ENCODE peak calls at places on chromosomes 6 and 20, in four cellular contexts. D, A, V and T are unnamed samples.

GRCh38 chr20:51914758-51915157 is 112.4 kb upstream of the SALL4 start:
- DNase-seq in D (no peak), A (peak), V (no peak), T (no peak)

GRCh38 chr6:142329486-142330113 is 27.8 kb downstream of the ADGRG6 start:
- DNase-seq in D (no peak), A (no peak), V (no peak), T (no peak)

GRCh38 chr20:50296450-50297375 is 106.1 kb downstream of the CEBPB start:
- DNase-seq in D (no peak), A (peak), V (peak), T (no peak)

GRCh38 chr20:33301192-33301930 is 18.3 kb downstream of the BPIFB1 start:
- DNase-seq in D (no peak), A (no peak), V (peak), T (peak)

GRCh38 chr6:25017932-25018581 is 82.3 kb upstream of the RIPOR2 start:
- DNase-seq in D (peak), A (peak), V (peak), T (peak)

GRCh38 chr6:107318100-107318736 is 141.1 kb downstream of the PDSS2 start:
- DNase-seq in D (no peak), A (peak), V (peak), T (peak)

GRCh38 chr6:111450087-111450486 is 32.9 kb downstream of the REV3L start:
- DNase-seq in D (no peak), A (no peak), V (no peak), T (no peak)

GRCh38 chr6:161010418-161010817 is 18.8 kb downstream of the MAP3K4 start:
- DNase-seq in D (no peak), A (no peak), V (peak), T (peak)

GRCh38 chr20:34637245-34638185 is 39.4 kb downstream of the PIGU start:
- DNase-seq in D (peak), A (no peak), V (peak), T (peak)

GRCh38 chr6:11692451-11693376 is 85.9 kb downstream of the ADTRP start:
- DNase-seq in D (no peak), A (no peak), V (no peak), T (no peak)

GRCh38 chr6:169866140-169866534 is 114.7 kb downstream of the ERMARD start:
- DNase-seq in D (no peak), A (peak), V (no peak), T (no peak)

GRCh38 chr20:62969179-62969760 is 16.8 kb downstream of the SLC17A9 start:
- DNase-seq in D (no peak), A (no peak), V (no peak), T (no peak)

GRCh38 chr6:683742-684440 is 9.0 kb downstream of the EXOC2 start:
- DNase-seq in D (no peak), A (no peak), V (peak), T (peak)

GRCh38 chr6:684831-685636 is 7.9 kb downstream of the EXOC2 start:
- DNase-seq in D (no peak), A (no peak), V (peak), T (peak)

GRCh38 chr6:680666-681374 is 12.1 kb downstream of the EXOC2 start:
- DNase-seq in D (no peak), A (no peak), V (no peak), T (no peak)

GRCh38 chr6:689223-689622 is 3.7 kb downstream of the EXOC2 start:
- DNase-seq in D (no peak), A (no peak), V (no peak), T (no peak)

GRCh38 chr6:686528-686927 is 6.4 kb downstream of the EXOC2 start:
- DNase-seq in D (no peak), A (no peak), V (no peak), T (peak)
- TF ChIP-seq CTCF in D (no peak), A (no peak), V (peak), T (peak)

GRCh38 chr6:5746392-5747140 is 260.2 kb downstream of the NRN1 start:
- DNase-seq in D (no peak), A (no peak), V (peak), T (no peak)
- TF ChIP-seq CTCF in D (no peak), A (no peak), V (peak), T (peak)

DNA sequence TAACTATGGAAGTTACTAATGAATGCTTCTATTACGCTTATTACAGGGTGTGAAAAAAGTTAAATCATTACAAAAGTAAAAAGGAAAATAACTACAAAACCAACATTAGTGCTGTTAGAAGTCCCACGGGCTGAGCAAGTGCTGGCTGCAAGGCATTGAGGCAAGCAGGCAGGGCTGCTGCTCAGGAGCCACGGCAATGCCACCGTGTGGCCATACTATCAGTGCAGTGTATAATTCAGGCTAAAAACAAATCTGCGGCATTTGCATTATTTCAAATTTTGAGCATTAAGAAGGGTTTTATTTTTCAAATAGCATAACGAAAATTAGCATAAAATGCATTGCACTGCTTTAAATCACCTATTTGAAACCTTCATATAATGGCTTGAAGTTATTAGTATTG is 17.1 kb downstream of the IFNGR1 start:
- DNase-seq in D (no peak), A (no peak), V (no peak), T (no peak)
- TF ChIP-seq CTCF in D (peak), A (peak), V (no peak), T (peak)

GRCh38 chr20:54220722-54221121 is 12.8 kb downstream of the PFDN4 start:
- DNase-seq in D (no peak), A (no peak), V (no peak), T (no peak)
- TF ChIP-seq CTCF in D (no peak), A (no peak), V (no peak), T (no peak)

GRCh38 chr6:85124472-85125428 is 325.1 kb upstream of the NT5E start:
- DNase-seq in D (no peak), A (no peak), V (peak), T (no peak)

GRCh38 chr6:85127696-85128225 is 322.1 kb upstream of the NT5E start:
- DNase-seq in D (no peak), A (no peak), V (no peak), T (no peak)

GRCh38 chr6:85129881-85130280 is 320.0 kb upstream of the NT5E start:
- DNase-seq in D (no peak), A (no peak), V (peak), T (no peak)

GRCh38 chr6:85127179-85127498 is 322.7 kb upstream of the NT5E start:
- DNase-seq in D (no peak), A (no peak), V (no peak), T (no peak)

DNA sequence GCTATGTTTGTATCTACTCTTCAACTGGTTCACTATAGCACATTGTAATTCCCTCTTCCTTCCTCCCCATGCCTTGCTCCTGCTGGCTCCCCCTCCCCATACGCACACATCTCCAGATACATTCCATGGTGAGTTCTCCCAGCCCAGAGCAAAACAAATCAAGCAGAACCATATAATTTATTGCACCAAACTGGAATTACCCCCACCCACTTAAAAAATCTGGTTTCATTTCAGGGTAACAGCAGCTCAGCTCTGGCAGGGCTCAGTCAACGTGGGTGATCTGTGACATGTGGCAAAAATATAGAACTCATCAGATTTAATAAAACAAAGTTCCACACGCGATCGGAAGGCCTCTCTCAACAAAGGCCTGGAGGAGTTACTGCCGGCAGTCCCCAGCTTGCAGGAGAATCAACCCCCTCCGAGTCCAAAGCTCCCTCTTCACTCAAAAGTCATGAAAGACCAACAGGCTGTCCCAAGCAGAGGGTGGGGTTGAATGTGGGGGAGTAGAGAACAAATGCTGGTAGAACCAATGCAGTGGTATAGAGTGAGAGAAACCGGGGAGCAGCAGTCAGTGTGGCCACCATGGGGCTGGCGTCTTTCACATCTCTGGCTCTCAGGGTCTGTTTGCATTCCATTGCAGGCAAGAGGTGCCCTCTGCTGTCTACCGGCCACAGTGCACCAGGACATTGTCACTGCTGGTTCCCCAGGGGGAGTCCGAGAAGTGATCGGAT is 323.3 kb upstream of the NT5E start:
- DNase-seq in D (peak), A (peak), V (peak), T (peak)
- TF ChIP-seq CTCF in D (peak), A (peak), V (peak), T (peak)